ENCODE peak calls at places on chromosomes 16 and 17, in four cellular contexts. K, V, X and L are unnamed samples.

GRCh38 chr17:11268176-11268575 is 27.2 kb downstream of the SHISA6 start:
- DNase-seq in K (no peak), V (no peak), X (no peak), L (no peak)

GRCh38 chr17:74290340-74290739 is 16.3 kb downstream of the DNAI2 start:
- DNase-seq in K (no peak), V (no peak), X (no peak), L (peak)

GRCh38 chr16:4548124-4548523 is 8.0 kb upstream of the C16orf96 start:
- DNase-seq in K (no peak), V (no peak), X (no peak), L (no peak)

GRCh38 chr17:74135391-74136167 is 67.9 kb upstream of the RPL38 start:
- DNase-seq in K (no peak), V (no peak), X (no peak), L (peak)

GRCh38 chr17:43428524-43428923 is 29.7 kb downstream of the ARL4D start:
- DNase-seq in K (no peak), V (no peak), X (no peak), L (no peak)

GRCh38 chr17:42673885-42674754 is 2.7 kb downstream of the PLEKHH3 start:
- DNase-seq in K (no peak), V (no peak), X (no peak), L (peak)

GRCh38 chr16:82183004-82183397 is 13.0 kb upstream of the MPHOSPH6 start:
- DNase-seq in K (no peak), V (no peak), X (no peak), L (no peak)

GRCh38 chr17:65627892-65628622 is 66.6 kb upstream of the AXIN2 start:
- DNase-seq in K (no peak), V (no peak), X (no peak), L (no peak)

GRCh38 chr17:67310406-67310805 is 56.0 kb downstream of the PSMD12 start:
- DNase-seq in K (no peak), V (no peak), X (no peak), L (no peak)

GRCh38 chr17:81422776-81423697 is 27.8 kb downstream of the BAHCC1 start:
- DNase-seq in K (no peak), V (no peak), X (no peak), L (no peak)

GRCh38 chr17:74303300-74303699 is 22.7 kb upstream of the KIF19 start:
- DNase-seq in K (no peak), V (no peak), X (no peak), L (no peak)

GRCh38 chr17:3514873-3515272 is 39.1 kb downstream of the ASPA start:
- DNase-seq in K (no peak), V (no peak), X (no peak), L (no peak)

GRCh38 chr16:64445245-64445644 is 676.6 kb downstream of the CDH11 start:
- DNase-seq in K (no peak), V (no peak), X (no peak), L (no peak)

GRCh38 chr16:14486520-14487303 is 143.3 kb downstream of the PARN start:
- DNase-seq in K (no peak), V (peak), X (no peak), L (peak)

GRCh38 chr17:1454541-1454940 is 1.5 kb downstream of the CRK start:
- DNase-seq in K (no peak), V (no peak), X (no peak), L (no peak)